ENCODE peak calls at places on chromosomes 2 and 18, in seven cellular contexts. Y is HCT116, Z is K562, H is GM12878, U is HepG2, E is H1, Q is SK-N-SH. G is an unnamed sample.
A peak's percentile ranks its signal among the peaks of the same experiment; 100 is the strongest.

GRCh38 chr2:240759454-240759853 is 60.6 kb downstream of the KIF1A start:
- DNase-seq in Y (peak; percentile 10), Z (peak; percentile 23), E (no peak), H (peak; percentile 13), U (no peak), Q (no peak), G (no peak)

GRCh38 chr2:11777886-11778415 is 31.5 kb downstream of the LPIN1 start:
- DNase-seq in E (no peak), H (no peak), Z (no peak), Q (no peak), Y (no peak), U (no peak), G (no peak)

GRCh38 chr18:76528477-76529432 is 33.7 kb upstream of the ZNF516 start:
- DNase-seq in Y (no peak), Q (no peak), E (no peak), U (peak; percentile 50), H (peak; percentile 13), Z (no peak), G (no peak)

GRCh38 chr2:171964328-171964727 is 35.4 kb upstream of the METAP1D start:
- DNase-seq in Z (no peak), Y (no peak), U (no peak), H (no peak), E (no peak), Q (no peak), G (no peak)

GRCh38 chr2:102209474-102209873 is 22.7 kb downstream of the IL1RL2 start:
- DNase-seq in H (no peak), Y (no peak), U (peak; percentile 62), E (no peak), Z (no peak), Q (no peak), G (no peak)

GRCh38 chr18:44625367-44625766 is 55.3 kb upstream of the SETBP1 start:
- DNase-seq in E (no peak), H (no peak), Z (no peak), Q (no peak), Y (no peak), U (no peak), G (no peak)

GRCh38 chr2:226256237-226256636 is 543.4 kb downstream of the IRS1 start:
- DNase-seq in E (no peak), Y (no peak), Z (no peak), Q (no peak), H (no peak), U (no peak), G (no peak)

GRCh38 chr2:42809131-42809875 is 16.9 kb upstream of the HAAO start:
- DNase-seq in Y (no peak), Q (peak; percentile 40), U (no peak), H (no peak), E (peak; percentile 46), Z (no peak), G (no peak)

GRCh38 chr18:22282311-22283235 is 113.2 kb downstream of the GATA6 start:
- DNase-seq in Z (no peak), U (peak; percentile 86), H (no peak), E (no peak), Q (no peak), Y (peak; percentile 63), G (no peak)

GRCh38 chr2:175880-176800 is 87.7 kb downstream of the SH3YL1 start:
- DNase-seq in Q (no peak), H (no peak), Y (no peak), Z (no peak), U (peak; percentile 100), E (no peak), G (no peak)

GRCh38 chr2:233464531-233465240 is 101.9 kb downstream of the USP40 start:
- DNase-seq in H (no peak), Q (no peak), Y (no peak), Z (no peak), U (no peak), E (no peak), G (no peak)

GRCh38 chr2:64795024-64795592 is 141.4 kb upstream of the SERTAD2 start:
- DNase-seq in Q (no peak), H (no peak), Z (no peak), U (no peak), E (no peak), Y (no peak), G (no peak)

GRCh38 chr2:30666307-30666874 is 140.9 kb downstream of the CAPN13 start:
- DNase-seq in E (no peak), H (peak; percentile 32), Q (no peak), U (peak; percentile 70), Y (no peak), Z (no peak), G (no peak)

GRCh38 chr18:56096861-56097260 is 508.9 kb upstream of the TCF4 start:
- DNase-seq in H (no peak), Q (no peak), E (no peak), Y (no peak), Z (no peak), U (no peak), G (no peak)

GRCh38 chr2:137677466-137677865 is 286.8 kb upstream of the HNMT start:
- DNase-seq in Y (no peak), H (no peak), Z (no peak), U (no peak), Q (peak; percentile 14), E (no peak), G (peak; percentile 23)

GRCh38 chr18:78914586-78914935 is 65.1 kb upstream of the SALL3 start:
- DNase-seq in Q (no peak), H (no peak), Y (no peak), U (no peak), Z (no peak), E (no peak), G (no peak)

DNA sequence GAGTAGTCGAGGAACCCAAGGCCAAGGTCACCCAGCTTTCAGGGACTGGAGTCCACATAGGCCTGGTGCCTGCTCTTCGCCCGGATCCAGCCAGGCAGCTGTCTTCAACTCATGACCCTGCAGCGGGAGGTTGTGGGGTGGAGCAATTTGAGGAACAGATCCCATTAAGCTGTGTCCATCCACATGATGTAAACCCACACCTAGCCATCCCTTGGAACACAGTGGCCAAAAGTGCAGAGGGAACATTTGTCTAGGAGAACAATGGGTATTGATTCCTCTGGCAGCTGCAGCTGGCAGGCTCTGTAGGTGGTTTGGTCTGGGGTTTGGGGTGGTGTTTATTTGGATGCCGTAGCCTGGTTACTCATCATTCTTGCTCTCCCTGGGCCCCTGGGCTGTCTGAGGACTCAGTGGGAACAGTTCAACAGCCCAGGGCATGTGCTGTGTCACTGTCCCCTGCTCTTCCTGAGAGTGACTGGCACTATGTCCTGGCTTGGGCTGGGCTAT is 99.4 kb downstream of the TFCP2L1 start:
- DNase-seq in Z (no peak), U (no peak), H (no peak), Q (no peak), Y (peak; percentile 8), E (no peak), G (no peak)
- TF ChIP-seq JUND in Z (no peak), U (no peak), H (no peak), Q (no peak), Y (no peak), E (no peak), G (no peak)

GRCh38 chr2:68720665-68721064 is 13.9 kb upstream of the ARHGAP25 start:
- DNase-seq in H (no peak), E (no peak), Q (no peak), U (no peak), Z (no peak), Y (no peak), G (no peak)

GRCh38 chr2:68719912-68720311 is 14.7 kb upstream of the ARHGAP25 start:
- DNase-seq in E (no peak), H (no peak), Z (no peak), U (no peak), Y (no peak), Q (no peak), G (no peak)

GRCh38 chr2:68716948-68717661 is 17.5 kb upstream of the ARHGAP25 start:
- DNase-seq in E (no peak), H (no peak), U (no peak), Y (no peak), Q (no peak), Z (no peak), G (no peak)

GRCh38 chr2:68722712-68723111 is 11.9 kb upstream of the ARHGAP25 start:
- DNase-seq in Y (peak; percentile 6), U (peak; percentile 15), Z (peak; percentile 28), Q (no peak), E (no peak), H (no peak), G (no peak)

DNA sequence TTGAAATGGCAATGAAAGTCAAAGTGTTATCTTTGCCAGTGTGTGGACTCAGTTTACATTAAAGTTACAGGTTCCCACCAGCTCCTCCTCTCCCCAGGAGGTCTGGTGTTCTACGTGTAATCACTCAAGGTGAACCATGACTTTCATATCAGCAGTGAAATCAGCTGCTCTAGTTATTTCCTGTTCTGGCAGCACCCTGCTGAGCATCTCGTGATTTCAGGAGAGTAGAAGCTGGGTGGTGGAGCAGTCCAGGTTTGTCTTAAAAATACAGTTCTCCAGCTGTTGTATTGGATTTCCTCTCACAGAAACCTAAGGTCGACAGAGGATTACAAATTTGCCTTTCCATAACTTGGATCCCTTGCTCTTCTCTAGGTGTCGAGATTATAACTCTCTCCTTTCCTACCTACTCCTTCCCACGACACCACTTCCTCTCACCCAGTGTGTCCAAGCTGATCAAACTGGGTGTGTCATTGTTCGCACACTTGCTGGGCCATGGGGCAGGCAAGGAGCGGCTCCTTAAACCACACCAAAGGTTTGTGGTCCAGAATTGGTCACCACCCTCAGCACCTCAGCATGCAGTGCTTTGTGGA is 13.0 kb upstream of the ARHGAP25 start:
- DNase-seq in Q (no peak), Z (no peak), H (no peak), Y (peak; percentile 68), U (no peak), E (no peak), G (no peak)
- TF ChIP-seq JUND in Q (no peak), Z (no peak), H (no peak), Y (peak; percentile 42), U (no peak), E (no peak), G (no peak)

GRCh38 chr2:153388246-153388645 is 90.3 kb downstream of the RPRM start:
- DNase-seq in E (no peak), Z (no peak), H (no peak), Q (no peak), Y (no peak), U (no peak), G (no peak)
- TF ChIP-seq JUND in E (no peak), Z (no peak), H (no peak), Q (no peak), Y (no peak), U (no peak), G (no peak)

GRCh38 chr2:19786408-19787058 is 115.2 kb downstream of the TTC32 start:
- DNase-seq in H (no peak), E (no peak), Q (no peak), Y (no peak), Z (peak; percentile 49), U (peak; percentile 20), G (no peak)
- TF ChIP-seq JUND in H (no peak), E (no peak), Q (no peak), Y (no peak), Z (peak; percentile 89), U (no peak), G (no peak)

GRCh38 chr2:118119158-118119715 is 31.0 kb downstream of the INSIG2 start:
- DNase-seq in U (no peak), H (no peak), Z (no peak), E (no peak), Q (no peak), Y (no peak), G (no peak)
- TF ChIP-seq JUND in U (no peak), H (no peak), Z (no peak), E (no peak), Q (no peak), Y (no peak), G (no peak)

DNA sequence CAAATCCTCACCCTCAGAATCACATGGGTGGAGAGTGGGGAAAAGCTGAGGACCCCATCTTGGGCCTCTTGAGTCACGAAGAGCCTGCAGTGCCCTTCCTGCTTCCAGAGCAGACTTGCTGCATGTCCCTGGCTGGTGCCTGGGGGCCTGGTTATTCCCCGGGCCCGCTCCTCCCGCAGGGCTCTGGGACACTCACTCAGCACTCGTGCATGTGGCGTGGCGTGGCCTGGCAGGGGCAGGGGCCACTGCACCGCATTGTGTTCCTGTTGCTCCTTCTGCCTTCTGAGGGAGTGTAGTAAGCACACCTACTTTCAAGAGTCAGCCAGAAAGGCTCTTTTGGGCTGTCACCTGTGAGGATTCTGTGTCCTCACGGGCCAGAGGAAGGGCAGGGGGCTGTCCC is 17.4 kb upstream of the MZT2A start:
- DNase-seq in H (no peak), U (no peak), Q (no peak), E (no peak), Z (no peak), Y (no peak), G (no peak)
- TF ChIP-seq JUND in H (no peak), U (no peak), Q (no peak), E (no peak), Z (no peak), Y (no peak), G (no peak)